ENCODE peak calls at places on chromosomes 13 and 19, in ten cellular contexts. One of them, this sample, is unnamed.
A peak's percentile ranks its signal among the peaks of the same experiment; 100 is the strongest.

GRCh38 chr19:3496392-3497273 is 3.8 kb downstream of the DOHH start:
- DNase-seq in left lung: no peak
- DNase-seq in upper lobe of right lung: no peak
- DNase-seq in breast epithelium: no peak
- DNase-seq in CD8-positive, alpha-beta T cell: no peak
- DNase-seq in ascending aorta: no peak
- DNase-seq in CD8-positive, alpha-beta memory T cell: no peak
- DNase-seq in IMR-90: no peak
- DNase-seq in neuronal stem cell: no peak
- DNase-seq in thyroid gland: no peak
- DNase-seq in this sample: no peak

GRCh38 chr13:21336609-21337008 is 122.5 kb downstream of the ZDHHC20 start:
- DNase-seq in breast epithelium: no peak
- DNase-seq in CD8-positive, alpha-beta T cell: no peak
- DNase-seq in left lung: no peak
- DNase-seq in neuronal stem cell: no peak
- DNase-seq in thyroid gland: no peak
- DNase-seq in IMR-90: no peak
- DNase-seq in CD8-positive, alpha-beta memory T cell: no peak
- DNase-seq in ascending aorta: no peak
- DNase-seq in upper lobe of right lung: no peak
- DNase-seq in this sample: no peak

GRCh38 chr19:29119582-29119981 is 93.4 kb downstream of the UQCRFS1 start:
- DNase-seq in neuronal stem cell: no peak
- DNase-seq in thyroid gland: no peak
- DNase-seq in CD8-positive, alpha-beta T cell: no peak
- DNase-seq in CD8-positive, alpha-beta memory T cell: no peak
- DNase-seq in upper lobe of right lung: no peak
- DNase-seq in left lung: no peak
- DNase-seq in ascending aorta: no peak
- DNase-seq in breast epithelium: no peak
- DNase-seq in IMR-90: no peak
- DNase-seq in this sample: peak; percentile 48

GRCh38 chr19:43639507-43640423 is at the start of gene CADM4:
- DNase-seq in CD8-positive, alpha-beta memory T cell: peak; percentile 48
- DNase-seq in left lung: no peak
- DNase-seq in CD8-positive, alpha-beta T cell: peak; percentile 28
- DNase-seq in breast epithelium: peak; percentile 27
- DNase-seq in thyroid gland: peak; percentile 23
- DNase-seq in IMR-90: no peak
- DNase-seq in neuronal stem cell: peak; percentile 41
- DNase-seq in ascending aorta: no peak
- DNase-seq in upper lobe of right lung: peak; percentile 75
- DNase-seq in this sample: no peak

GRCh38 chr13:95275322-95276118 is 25.7 kb downstream of the ABCC4 start:
- DNase-seq in thyroid gland: peak; percentile 15
- DNase-seq in ascending aorta: no peak
- DNase-seq in IMR-90: no peak
- DNase-seq in neuronal stem cell: no peak
- DNase-seq in breast epithelium: no peak
- DNase-seq in left lung: no peak
- DNase-seq in upper lobe of right lung: no peak
- DNase-seq in CD8-positive, alpha-beta memory T cell: no peak
- DNase-seq in CD8-positive, alpha-beta T cell: no peak
- DNase-seq in this sample: no peak

GRCh38 chr19:9321338-9321737 is 2.6 kb upstream of the ZNF559 start:
- DNase-seq in neuronal stem cell: no peak
- DNase-seq in breast epithelium: no peak
- DNase-seq in CD8-positive, alpha-beta memory T cell: no peak
- DNase-seq in thyroid gland: no peak
- DNase-seq in upper lobe of right lung: no peak
- DNase-seq in CD8-positive, alpha-beta T cell: no peak
- DNase-seq in IMR-90: no peak
- DNase-seq in left lung: no peak
- DNase-seq in ascending aorta: no peak
- DNase-seq in this sample: no peak

GRCh38 chr19:35037716-35038622 is 3.6 kb upstream of the HPN start:
- DNase-seq in IMR-90: no peak
- DNase-seq in breast epithelium: no peak
- DNase-seq in thyroid gland: peak; percentile 55
- DNase-seq in neuronal stem cell: no peak
- DNase-seq in upper lobe of right lung: no peak
- DNase-seq in CD8-positive, alpha-beta T cell: no peak
- DNase-seq in CD8-positive, alpha-beta memory T cell: no peak
- DNase-seq in ascending aorta: no peak
- DNase-seq in left lung: no peak
- DNase-seq in this sample: no peak

GRCh38 chr13:64457976-64458375 is 2772.2 kb downstream of the PCDH9 start:
- DNase-seq in CD8-positive, alpha-beta T cell: no peak
- DNase-seq in neuronal stem cell: no peak
- DNase-seq in IMR-90: peak; percentile 38
- DNase-seq in upper lobe of right lung: no peak
- DNase-seq in thyroid gland: no peak
- DNase-seq in left lung: no peak
- DNase-seq in breast epithelium: no peak
- DNase-seq in ascending aorta: no peak
- DNase-seq in CD8-positive, alpha-beta memory T cell: no peak
- DNase-seq in this sample: no peak

GRCh38 chr19:47157455-47158321 is 27.1 kb downstream of the SAE1 start:
- DNase-seq in neuronal stem cell: peak; percentile 73
- DNase-seq in left lung: peak; percentile 46
- DNase-seq in IMR-90: peak; percentile 72
- DNase-seq in ascending aorta: no peak
- DNase-seq in breast epithelium: peak; percentile 58
- DNase-seq in thyroid gland: peak; percentile 74
- DNase-seq in CD8-positive, alpha-beta T cell: no peak
- DNase-seq in upper lobe of right lung: no peak
- DNase-seq in CD8-positive, alpha-beta memory T cell: peak; percentile 21
- DNase-seq in this sample: peak; percentile 79

GRCh38 chr13:87671031-87671823 is at the start of gene SLITRK5:
- DNase-seq in ascending aorta: peak; percentile 19
- DNase-seq in CD8-positive, alpha-beta memory T cell: peak; percentile 54
- DNase-seq in breast epithelium: no peak
- DNase-seq in IMR-90: peak; percentile 16
- DNase-seq in thyroid gland: peak; percentile 84
- DNase-seq in neuronal stem cell: peak; percentile 78
- DNase-seq in CD8-positive, alpha-beta T cell: peak; percentile 49
- DNase-seq in upper lobe of right lung: peak; percentile 90
- DNase-seq in left lung: peak; percentile 71
- DNase-seq in this sample: peak; percentile 81

GRCh38 chr13:48783181-48783630 is 129.5 kb downstream of the CYSLTR2 start:
- DNase-seq in CD8-positive, alpha-beta T cell: no peak
- DNase-seq in thyroid gland: peak; percentile 32
- DNase-seq in CD8-positive, alpha-beta memory T cell: no peak
- DNase-seq in left lung: peak; percentile 83
- DNase-seq in ascending aorta: peak; percentile 28
- DNase-seq in IMR-90: peak; percentile 100
- DNase-seq in upper lobe of right lung: peak; percentile 77
- DNase-seq in neuronal stem cell: no peak
- DNase-seq in breast epithelium: peak; percentile 65
- DNase-seq in this sample: peak; percentile 89

GRCh38 chr13:64672751-64673150 is 2557.4 kb downstream of the PCDH9 start:
- DNase-seq in breast epithelium: no peak
- DNase-seq in IMR-90: peak; percentile 7
- DNase-seq in CD8-positive, alpha-beta T cell: no peak
- DNase-seq in ascending aorta: no peak
- DNase-seq in left lung: no peak
- DNase-seq in thyroid gland: no peak
- DNase-seq in CD8-positive, alpha-beta memory T cell: no peak
- DNase-seq in upper lobe of right lung: no peak
- DNase-seq in neuronal stem cell: no peak
- DNase-seq in this sample: no peak

GRCh38 chr19:40805258-40805868 is 6.4 kb downstream of the EGLN2 start:
- DNase-seq in IMR-90: no peak
- DNase-seq in breast epithelium: no peak
- DNase-seq in CD8-positive, alpha-beta T cell: peak; percentile 59
- DNase-seq in CD8-positive, alpha-beta memory T cell: peak; percentile 31
- DNase-seq in thyroid gland: peak; percentile 87
- DNase-seq in upper lobe of right lung: no peak
- DNase-seq in ascending aorta: no peak
- DNase-seq in left lung: no peak
- DNase-seq in neuronal stem cell: no peak
- DNase-seq in this sample: no peak

GRCh38 chr19:14558370-14559066 is 13.3 kb downstream of the NDUFB7 start:
- DNase-seq in CD8-positive, alpha-beta memory T cell: no peak
- DNase-seq in IMR-90: no peak
- DNase-seq in thyroid gland: peak; percentile 91
- DNase-seq in ascending aorta: no peak
- DNase-seq in left lung: no peak
- DNase-seq in CD8-positive, alpha-beta T cell: no peak
- DNase-seq in upper lobe of right lung: no peak
- DNase-seq in breast epithelium: no peak
- DNase-seq in neuronal stem cell: no peak
- DNase-seq in this sample: no peak

GRCh38 chr13:103044054-103044453 is 22.2 kb downstream of the SLC10A2 start:
- DNase-seq in neuronal stem cell: no peak
- DNase-seq in IMR-90: no peak
- DNase-seq in thyroid gland: no peak
- DNase-seq in CD8-positive, alpha-beta memory T cell: no peak
- DNase-seq in breast epithelium: no peak
- DNase-seq in CD8-positive, alpha-beta T cell: no peak
- DNase-seq in left lung: no peak
- DNase-seq in upper lobe of right lung: no peak
- DNase-seq in ascending aorta: no peak
- DNase-seq in this sample: no peak

GRCh38 chr13:102597029-102598015 is 536 bp downstream of the TPP2 start:
- DNase-seq in left lung: peak; percentile 50
- DNase-seq in ascending aorta: no peak
- DNase-seq in CD8-positive, alpha-beta memory T cell: no peak
- DNase-seq in thyroid gland: peak; percentile 27
- DNase-seq in neuronal stem cell: peak; percentile 9
- DNase-seq in upper lobe of right lung: no peak
- DNase-seq in breast epithelium: no peak
- DNase-seq in IMR-90: peak; percentile 52
- DNase-seq in CD8-positive, alpha-beta T cell: peak; percentile 11
- DNase-seq in this sample: peak; percentile 69

GRCh38 chr13:114310961-114311360 is 3.3 kb upstream of the CHAMP1 start:
- DNase-seq in CD8-positive, alpha-beta T cell: no peak
- DNase-seq in breast epithelium: no peak
- DNase-seq in left lung: no peak
- DNase-seq in neuronal stem cell: no peak
- DNase-seq in IMR-90: peak; percentile 75
- DNase-seq in upper lobe of right lung: no peak
- DNase-seq in CD8-positive, alpha-beta memory T cell: no peak
- DNase-seq in ascending aorta: no peak
- DNase-seq in thyroid gland: no peak
- DNase-seq in this sample: no peak

GRCh38 chr19:8320564-8321066 is 560 bp downstream of the NDUFA7 start:
- DNase-seq in thyroid gland: peak; percentile 20
- DNase-seq in CD8-positive, alpha-beta memory T cell: no peak
- DNase-seq in left lung: no peak
- DNase-seq in neuronal stem cell: no peak
- DNase-seq in upper lobe of right lung: no peak
- DNase-seq in IMR-90: no peak
- DNase-seq in breast epithelium: no peak
- DNase-seq in CD8-positive, alpha-beta T cell: no peak
- DNase-seq in ascending aorta: no peak
- DNase-seq in this sample: no peak

GRCh38 chr13:20716951-20717350 is 13.5 kb downstream of the IL17D start:
- DNase-seq in IMR-90: no peak
- DNase-seq in upper lobe of right lung: no peak
- DNase-seq in breast epithelium: no peak
- DNase-seq in ascending aorta: no peak
- DNase-seq in left lung: no peak
- DNase-seq in thyroid gland: no peak
- DNase-seq in neuronal stem cell: peak; percentile 70
- DNase-seq in CD8-positive, alpha-beta memory T cell: no peak
- DNase-seq in CD8-positive, alpha-beta T cell: no peak
- DNase-seq in this sample: no peak

DNA sequence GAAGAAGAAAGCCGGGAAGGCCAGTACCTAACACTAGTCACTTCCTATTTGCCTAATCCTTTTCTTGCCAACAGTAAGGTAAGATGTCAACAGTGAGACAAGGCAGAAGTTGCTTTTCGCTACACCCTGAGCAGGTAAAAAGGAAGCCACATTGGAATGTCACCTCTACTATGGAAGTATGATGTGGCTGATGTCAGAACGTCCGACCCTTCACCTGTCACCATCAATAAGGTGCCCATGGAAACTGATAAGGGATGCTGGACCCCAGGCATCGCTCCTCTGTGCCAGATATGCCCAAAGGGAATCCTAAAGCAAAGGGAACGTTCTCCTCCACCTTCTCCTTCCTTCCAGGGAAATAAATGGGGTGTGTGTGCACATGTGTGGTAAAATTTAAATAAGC is 34.3 kb downstream of the COL4A1 start:
- DNase-seq in IMR-90: no peak
- DNase-seq in thyroid gland: no peak
- DNase-seq in left lung: no peak
- DNase-seq in upper lobe of right lung: no peak
- DNase-seq in breast epithelium: no peak
- DNase-seq in CD8-positive, alpha-beta T cell: no peak
- DNase-seq in ascending aorta: no peak
- DNase-seq in CD8-positive, alpha-beta memory T cell: no peak
- DNase-seq in neuronal stem cell: no peak
- DNase-seq in this sample: no peak
- H3K27ac ChIP-seq in IMR-90: no peak overlapping the region
- H3K27ac ChIP-seq in thyroid gland: no peak overlapping the region
- H3K27ac ChIP-seq in left lung: no peak overlapping the region
- H3K27ac ChIP-seq in upper lobe of right lung: no peak overlapping the region
- H3K27ac ChIP-seq in breast epithelium: no peak overlapping the region
- H3K27ac ChIP-seq in CD8-positive, alpha-beta T cell: no peak overlapping the region
- H3K27ac ChIP-seq in ascending aorta: peak overlapping the region; percentile 67
- H3K27ac ChIP-seq in CD8-positive, alpha-beta memory T cell: no peak overlapping the region
- H3K27ac ChIP-seq in neuronal stem cell: no peak overlapping the region
- H3K27ac ChIP-seq in this sample: no peak overlapping the region

GRCh38 chr19:31352296-31352781 is 3.1 kb upstream of the TSHZ3 start:
- DNase-seq in IMR-90: no peak
- DNase-seq in neuronal stem cell: no peak
- DNase-seq in CD8-positive, alpha-beta T cell: no peak
- DNase-seq in left lung: no peak
- DNase-seq in ascending aorta: no peak
- DNase-seq in thyroid gland: no peak
- DNase-seq in upper lobe of right lung: no peak
- DNase-seq in CD8-positive, alpha-beta memory T cell: no peak
- DNase-seq in breast epithelium: no peak
- DNase-seq in this sample: no peak
- H3K4me3 ChIP-seq in IMR-90: peak overlapping the region; percentile 93
- H3K4me3 ChIP-seq in neuronal stem cell: no peak overlapping the region
- H3K4me3 ChIP-seq in CD8-positive, alpha-beta T cell: no peak overlapping the region
- H3K4me3 ChIP-seq in left lung: no peak overlapping the region
- H3K4me3 ChIP-seq in ascending aorta: no peak overlapping the region
- H3K4me3 ChIP-seq in thyroid gland: no peak overlapping the region
- H3K4me3 ChIP-seq in upper lobe of right lung: no peak overlapping the region
- H3K4me3 ChIP-seq in CD8-positive, alpha-beta memory T cell: no peak overlapping the region
- H3K4me3 ChIP-seq in breast epithelium: no peak overlapping the region
- H3K4me3 ChIP-seq in this sample: no peak overlapping the region

GRCh38 chr19:5686647-5687359 is 3.3 kb upstream of the RPL36 start:
- DNase-seq in upper lobe of right lung: peak; percentile 100
- DNase-seq in left lung: peak; percentile 99
- DNase-seq in ascending aorta: peak; percentile 76
- DNase-seq in IMR-90: peak; percentile 83
- DNase-seq in thyroid gland: peak; percentile 98
- DNase-seq in CD8-positive, alpha-beta memory T cell: peak; percentile 95
- DNase-seq in breast epithelium: peak; percentile 94
- DNase-seq in neuronal stem cell: peak; percentile 96
- DNase-seq in CD8-positive, alpha-beta T cell: peak; percentile 96
- DNase-seq in this sample: peak; percentile 99
- H3K27ac ChIP-seq in upper lobe of right lung: peak overlapping the region; percentile 70
- H3K27ac ChIP-seq in left lung: peak overlapping the region; percentile 89
- H3K27ac ChIP-seq in ascending aorta: peak overlapping the region; percentile 66
- H3K27ac ChIP-seq in IMR-90: peak overlapping the region; percentile 11
- H3K27ac ChIP-seq in thyroid gland: peak overlapping the region; percentile 58
- H3K27ac ChIP-seq in CD8-positive, alpha-beta memory T cell: peak overlapping the region; percentile 54
- H3K27ac ChIP-seq in breast epithelium: peak overlapping the region; percentile 90
- H3K27ac ChIP-seq in neuronal stem cell: peak overlapping the region; percentile 46
- H3K27ac ChIP-seq in CD8-positive, alpha-beta T cell: peak overlapping the region; percentile 33
- H3K27ac ChIP-seq in this sample: peak overlapping the region; percentile 79

GRCh38 chr19:10416380-10417257 is 3.7 kb upstream of the PDE4A start:
- DNase-seq in IMR-90: peak; percentile 90
- DNase-seq in thyroid gland: peak; percentile 57
- DNase-seq in left lung: peak; percentile 85
- DNase-seq in ascending aorta: peak; percentile 74
- DNase-seq in CD8-positive, alpha-beta memory T cell: peak; percentile 100
- DNase-seq in upper lobe of right lung: peak; percentile 94
- DNase-seq in neuronal stem cell: peak; percentile 84
- DNase-seq in CD8-positive, alpha-beta T cell: peak; percentile 76
- DNase-seq in breast epithelium: peak; percentile 69
- DNase-seq in this sample: peak; percentile 94
- H3K4me3 ChIP-seq in IMR-90: peak overlapping the region; percentile 59
- H3K4me3 ChIP-seq in thyroid gland: no peak overlapping the region
- H3K4me3 ChIP-seq in left lung: peak overlapping the region; percentile 43
- H3K4me3 ChIP-seq in ascending aorta: peak overlapping the region; percentile 45
- H3K4me3 ChIP-seq in CD8-positive, alpha-beta memory T cell: peak overlapping the region; percentile 64
- H3K4me3 ChIP-seq in upper lobe of right lung: peak overlapping the region; percentile 55
- H3K4me3 ChIP-seq in neuronal stem cell: peak overlapping the region; percentile 75
- H3K4me3 ChIP-seq in CD8-positive, alpha-beta T cell: peak overlapping the region; percentile 57
- H3K4me3 ChIP-seq in breast epithelium: peak overlapping the region; percentile 24
- H3K4me3 ChIP-seq in this sample: peak overlapping the region; percentile 46